ENCODE peak calls at places on chromosome 22, in four cellular contexts. I is mesendoderm, E is IMR-90, F is H1. S is an unnamed sample.

GRCh38 chr22:27773236-27773550 is 28.4 kb downstream of the MN1 start:
- DNase-seq in I (no peak), E (no peak), F (no peak), S (no peak)

GRCh38 chr22:24521791-24522245 is 26.7 kb downstream of the UPB1 start:
- DNase-seq in I (peak), E (peak), F (peak), S (peak)

GRCh38 chr22:20619042-20619892 is 111.9 kb downstream of the MED15 start:
- DNase-seq in I (no peak), E (no peak), F (no peak), S (no peak)

GRCh38 chr22:43890901-43891331 is 897 bp downstream of the PNPLA5 start:
- DNase-seq in I (no peak), E (peak), F (no peak), S (peak)

GRCh38 chr22:21000215-21000986 is 1.5 kb downstream of the THAP7 start:
- DNase-seq in I (no peak), E (no peak), F (no peak), S (no peak)

GRCh38 chr22:30028731-30029130 is 51.5 kb upstream of the HORMAD2 start:
- DNase-seq in I (no peak), E (no peak), F (no peak), S (no peak)

GRCh38 chr22:44181033-44181911 is 547 bp downstream of the PARVG start:
- DNase-seq in I (no peak), E (no peak), F (no peak), S (no peak)

GRCh38 chr22:40504285-40505249 is 132.0 kb downstream of the MRTFA start:
- DNase-seq in I (no peak), E (no peak), F (no peak), S (no peak)

GRCh38 chr22:48936391-48936790 is 891.3 kb downstream of the BRD1 start:
- DNase-seq in I (no peak), E (no peak), F (no peak), S (no peak)

GRCh38 chr22:21762712-21763581 is 27.4 kb upstream of the YPEL1 start:
- DNase-seq in I (no peak), E (no peak), F (no peak), S (no peak)

GRCh38 chr22:48948575-48949170 is 879.0 kb downstream of the BRD1 start:
- DNase-seq in I (no peak), E (no peak), F (peak), S (peak)

GRCh38 chr22:36052505-36052941 is 23.9 kb upstream of the RBFOX2 start:
- DNase-seq in I (peak), E (peak), F (no peak), S (no peak)

GRCh38 chr22:38298312-38299000 is 18.8 kb downstream of the CSNK1E start:
- DNase-seq in I (peak), E (peak), F (no peak), S (peak)

GRCh38 chr22:17769716-17770082 is 4.6 kb downstream of the BID start:
- DNase-seq in I (no peak), E (no peak), F (no peak), S (no peak)

GRCh38 chr22:44192098-44192810 is 11.5 kb downstream of the PARVG start:
- DNase-seq in I (peak), E (no peak), F (peak), S (peak)

GRCh38 chr22:19766506-19767426 is 6.2 kb downstream of the TBX1 start:
- DNase-seq in I (peak), E (no peak), F (peak), S (peak)

GRCh38 chr22:49833340-49834007 is 5.8 kb upstream of the BRD1 start:
- DNase-seq in I (no peak), E (no peak), F (no peak), S (no peak)

GRCh38 chr22:48665286-48666010 is 1162.2 kb downstream of the BRD1 start:
- DNase-seq in I (no peak), E (no peak), F (no peak), S (no peak)

GRCh38 chr22:49971232-49972162 is 10.9 kb downstream of the PIM3 start:
- DNase-seq in I (no peak), E (no peak), F (peak), S (peak)

GRCh38 chr22:24989541-24989951 is 37.0 kb downstream of the KIAA1671 start:
- DNase-seq in I (no peak), E (no peak), F (no peak), S (no peak)

GRCh38 chr22:33018232-33018864 is 39.8 kb downstream of the SYN3 start:
- DNase-seq in I (peak), E (peak), F (peak), S (peak)

DNA sequence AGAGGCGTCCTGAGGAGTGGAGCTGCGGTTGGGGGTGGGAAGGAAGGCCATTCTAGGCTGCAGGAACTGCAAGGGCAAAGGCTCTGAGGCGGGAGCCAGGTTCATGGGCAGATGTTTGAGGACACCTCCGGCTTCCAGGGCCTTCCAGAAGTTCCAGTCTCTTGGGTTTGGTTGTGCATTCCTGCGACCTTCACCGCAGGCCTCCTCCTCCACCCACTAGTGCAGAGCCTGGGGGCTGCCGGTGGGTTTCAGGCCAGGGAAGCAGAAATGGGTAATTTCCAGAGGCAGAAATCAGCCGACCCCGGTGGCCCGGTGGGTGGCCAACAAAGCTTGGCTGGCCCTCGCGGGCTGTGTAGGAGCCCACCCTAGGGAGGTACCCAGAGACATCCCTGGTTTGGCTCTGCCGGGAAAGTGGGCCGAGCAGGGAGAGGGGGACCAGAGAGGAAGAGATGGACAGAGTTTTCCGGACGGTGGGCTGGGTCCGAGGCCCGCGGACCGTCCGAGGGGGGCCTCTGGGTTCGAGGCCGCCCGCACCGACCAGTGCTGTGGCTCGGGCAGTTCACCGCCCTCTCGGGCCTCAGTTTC is 388 bp upstream of the PHETA2 start:
- DNase-seq in I (no peak), E (no peak), F (no peak), S (no peak)
- H4K5ac ChIP-seq in I (no peak), E (peak), F (no peak), S (no peak)

DNA sequence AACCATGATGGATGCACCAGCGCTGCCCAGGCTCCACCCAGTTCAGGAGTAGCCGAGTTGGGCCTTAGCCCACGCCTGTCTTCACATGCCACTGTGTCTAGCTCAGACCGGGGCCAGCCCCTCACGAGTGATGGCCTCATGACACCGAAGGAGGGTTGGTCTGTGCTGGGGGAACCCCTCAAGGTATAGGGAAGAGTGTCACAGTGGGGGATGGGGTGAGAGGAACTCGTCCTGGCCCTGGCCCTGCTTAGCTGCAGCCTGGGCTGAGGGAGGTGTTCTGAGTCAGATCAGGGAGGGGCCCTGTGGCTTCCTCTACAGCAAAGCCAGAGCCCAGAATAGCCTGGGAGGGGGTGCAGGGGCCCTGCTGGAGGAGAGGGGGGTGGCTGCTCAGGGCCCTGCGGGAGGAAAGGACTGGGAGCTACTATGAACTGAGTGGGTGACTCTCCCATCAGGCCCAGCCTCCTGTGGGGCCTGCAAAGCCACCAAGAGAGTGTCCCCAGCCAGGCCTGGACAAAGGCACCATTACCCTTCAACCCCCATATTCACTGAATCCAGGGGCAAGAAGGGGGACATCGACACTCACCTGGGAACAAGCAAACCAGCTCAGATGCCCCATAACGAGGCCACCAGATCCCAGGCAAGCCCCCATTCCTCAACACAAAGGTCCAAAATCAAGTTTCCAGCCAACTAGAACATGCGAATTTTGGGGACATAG is 41.2 kb downstream of the IGLL5 start:
- DNase-seq in I (peak), E (peak), F (no peak), S (no peak)
- H3K9ac ChIP-seq in I (no peak), E (no peak), F (no peak), S (no peak)

DNA sequence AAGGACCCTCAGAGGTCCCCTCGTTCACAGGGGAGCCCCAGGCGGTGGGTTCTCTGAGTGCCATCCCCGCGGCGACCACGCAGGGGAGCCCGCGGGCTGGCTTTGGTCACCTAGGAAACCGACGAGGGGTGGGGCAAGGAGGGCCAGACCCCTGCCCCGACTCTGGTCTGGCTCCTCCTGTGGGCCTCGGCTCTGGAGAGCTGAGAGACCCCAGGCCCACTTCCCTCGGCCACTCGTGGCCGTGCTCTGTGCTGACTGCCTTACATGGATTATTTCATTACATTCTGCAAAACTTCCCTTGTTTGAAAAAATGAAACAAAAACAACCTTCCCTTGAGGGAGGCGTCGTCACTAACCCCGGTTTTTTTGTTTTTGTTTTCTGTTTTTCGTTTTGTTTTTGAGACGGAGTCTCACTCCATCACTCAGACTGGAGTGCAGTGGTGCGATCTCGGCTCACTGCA is 15.2 kb upstream of the CYTH4 start:
- DNase-seq in I (peak), E (no peak), F (peak), S (peak)
- H4K5ac ChIP-seq in I (peak), E (peak), F (no peak), S (no peak)

DNA sequence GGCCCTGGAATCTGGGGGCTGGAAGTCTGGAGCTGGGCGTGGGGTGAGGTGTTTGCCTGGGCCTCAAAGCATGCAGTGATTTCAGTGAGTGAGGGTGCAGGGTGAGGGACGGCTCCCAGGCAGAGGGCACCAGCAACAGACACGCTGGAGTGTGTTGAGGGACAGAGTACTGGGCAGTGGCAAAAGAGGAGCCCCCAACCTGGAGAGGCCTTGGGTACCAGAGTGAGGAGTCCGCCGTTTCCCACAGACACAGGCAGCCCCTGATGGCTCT is 12.0 kb upstream of the TBC1D22A start:
- DNase-seq in I (no peak), E (no peak), F (no peak), S (no peak)
- H3K9ac ChIP-seq in I (no peak), E (no peak), F (no peak), S (no peak)

DNA sequence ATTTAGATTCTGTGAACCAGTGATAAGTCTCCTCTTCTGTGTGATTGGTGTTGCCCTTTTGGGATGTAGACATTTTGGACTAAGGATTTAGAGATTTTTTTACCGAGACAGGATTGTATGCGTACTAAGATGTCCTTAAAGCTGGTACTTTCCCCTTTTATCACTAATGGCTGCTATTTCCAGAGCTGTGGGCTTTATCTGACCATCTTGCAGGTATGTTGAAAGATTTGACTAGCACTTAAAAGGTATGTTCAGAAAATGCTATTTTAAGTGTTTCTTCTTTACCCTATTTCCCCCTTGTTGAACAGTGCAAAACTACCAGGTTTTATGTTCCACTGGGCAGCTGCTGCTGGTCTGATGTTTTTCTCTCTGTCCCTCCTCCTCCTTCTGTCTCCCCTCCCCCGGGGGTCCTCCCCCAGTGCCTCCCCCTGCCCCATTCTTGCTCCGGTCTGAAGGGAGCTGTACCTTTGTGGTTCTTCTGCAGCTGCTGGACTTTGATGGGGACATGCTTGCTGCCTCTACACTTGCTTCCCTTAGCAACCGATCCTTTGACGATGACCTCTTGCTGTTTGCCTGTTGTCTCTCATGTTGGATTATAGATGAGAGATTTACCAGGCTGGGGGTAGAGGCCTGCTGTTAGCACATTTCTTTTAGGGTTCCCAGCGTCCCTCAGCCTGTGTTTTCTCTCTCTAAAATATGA is 59.6 kb downstream of the ZNRF3 start:
- DNase-seq in I (peak), E (no peak), F (no peak), S (no peak)
- H4K5ac ChIP-seq in I (no peak), E (no peak), F (no peak), S (no peak)

DNA sequence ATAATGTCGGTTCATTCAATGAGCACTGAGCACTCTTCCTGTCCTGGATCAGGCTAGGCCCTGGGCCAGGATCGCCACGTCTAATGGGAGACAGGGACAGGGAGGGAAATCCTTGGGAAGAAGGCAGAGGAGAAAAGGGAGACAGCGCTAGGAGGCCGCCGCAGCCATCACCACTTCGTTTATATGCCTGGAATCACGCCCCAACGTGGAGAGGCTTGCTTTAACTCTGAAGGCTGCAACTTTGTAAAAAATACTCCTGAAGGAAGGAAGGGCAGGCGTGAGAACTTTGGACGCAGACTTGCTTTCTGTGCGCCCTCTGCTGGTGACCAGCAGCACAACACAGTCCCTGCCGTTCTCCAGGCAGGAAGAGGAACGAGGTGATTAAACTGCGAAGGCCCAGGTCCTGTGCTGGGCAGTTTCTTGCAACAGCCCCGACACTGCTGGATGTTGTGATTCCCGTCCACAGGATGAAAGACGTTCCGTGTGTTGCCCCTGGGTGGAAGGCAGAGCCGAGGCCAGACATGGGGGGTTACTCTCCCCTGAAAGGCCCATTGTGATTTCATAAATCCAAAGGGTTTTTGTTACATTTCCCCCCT is 22.1 kb downstream of the RIBC2 start:
- DNase-seq in I (peak), E (peak), F (peak), S (peak)
- H3K9ac ChIP-seq in I (peak), E (peak), F (no peak), S (no peak)

S was measured in H9.